ENCODE peak calls at places on chromosomes 16 and 17, in nine cellular contexts. W is thoracic aorta, H is esophagus squamous epithelium, M is A549, K is breast epithelium, R is HCT116, C is transverse colon, D is uterus, J is stomach. I is an unnamed sample.

GRCh38 chr16:58502217-58502921 is 2.4 kb downstream of the NDRG4 start:
- DNase-seq in W (no peak), H (no peak), M (no peak), K (peak), R (no peak), C (no peak), D (no peak), J (no peak), I (no peak)

GRCh38 chr17:8153550-8153956 is 1.3 kb upstream of the PER1 start:
- DNase-seq in W (peak), H (no peak), M (peak), K (no peak), R (no peak), C (peak), D (peak), J (peak), I (peak)

GRCh38 chr17:29059281-29059680 is 16.3 kb downstream of the PIPOX start:
- DNase-seq in W (no peak), H (no peak), M (peak), K (no peak), R (no peak), C (no peak), D (no peak), J (no peak), I (no peak)

GRCh38 chr16:86202760-86203426 is 303.9 kb downstream of the IRF8 start:
- DNase-seq in W (no peak), H (no peak), M (no peak), K (no peak), R (no peak), C (no peak), D (no peak), J (no peak), I (no peak)

GRCh38 chr16:66578596-66579531 is at the start of gene CMTM2:
- DNase-seq in W (no peak), H (no peak), M (no peak), K (no peak), R (no peak), C (no peak), D (no peak), J (no peak), I (no peak)

GRCh38 chr16:27355610-27356009 is 41.8 kb downstream of the IL4R start:
- DNase-seq in W (no peak), H (no peak), M (no peak), K (no peak), R (peak), C (peak), D (peak), J (peak), I (no peak)

GRCh38 chr17:73546770-73547345 is 97.4 kb downstream of the SDK2 start:
- DNase-seq in W (no peak), H (peak), M (peak), K (no peak), R (peak), C (peak), D (no peak), J (peak), I (no peak)

GRCh38 chr16:66130296-66130910 is 236.1 kb upstream of the CDH5 start:
- DNase-seq in W (no peak), H (no peak), M (no peak), K (no peak), R (no peak), C (no peak), D (no peak), J (no peak), I (no peak)

GRCh38 chr17:1909985-1910384 is 80.2 kb downstream of the RPA1 start:
- DNase-seq in W (no peak), H (no peak), M (no peak), K (no peak), R (no peak), C (no peak), D (no peak), J (no peak), I (no peak)

GRCh38 chr16:85395207-85395912 is 217.8 kb upstream of the GSE1 start:
- DNase-seq in W (peak), H (no peak), M (peak), K (no peak), R (peak), C (peak), D (peak), J (peak), I (no peak)

GRCh38 chr16:58459344-58460218 is 40.4 kb upstream of the NDRG4 start:
- DNase-seq in W (no peak), H (no peak), M (peak), K (no peak), R (peak), C (no peak), D (peak), J (no peak), I (no peak)

GRCh38 chr17:17108681-17109049 is 66.4 kb downstream of the MPRIP start:
- DNase-seq in W (no peak), H (no peak), M (no peak), K (peak), R (no peak), C (peak), D (no peak), J (peak), I (peak)

GRCh38 chr17:6239237-6239798 is 169.1 kb downstream of the WSCD1 start:
- DNase-seq in W (no peak), H (no peak), M (no peak), K (no peak), R (no peak), C (no peak), D (no peak), J (no peak), I (peak)

GRCh38 chr16:10031473-10031872 is 150.8 kb downstream of the GRIN2A start:
- DNase-seq in W (no peak), H (no peak), M (no peak), K (no peak), R (no peak), C (no peak), D (no peak), J (no peak), I (no peak)

GRCh38 chr17:60729854-60730253 is 52.2 kb downstream of the BCAS3 start:
- DNase-seq in W (no peak), H (no peak), M (no peak), K (no peak), R (no peak), C (peak), D (no peak), J (no peak), I (no peak)

GRCh38 chr16:67317853-67318252 is 8.7 kb downstream of the KCTD19 start:
- DNase-seq in W (no peak), H (no peak), M (no peak), K (no peak), R (no peak), C (no peak), D (no peak), J (no peak), I (no peak)

GRCh38 chr17:17710728-17711541 is 29.7 kb downstream of the RAI1 start:
- DNase-seq in W (peak), H (no peak), M (peak), K (peak), R (peak), C (peak), D (peak), J (peak), I (no peak)

GRCh38 chr16:27238016-27238587 is 30.5 kb downstream of the NSMCE1 start:
- DNase-seq in W (no peak), H (no peak), M (no peak), K (peak), R (no peak), C (peak), D (no peak), J (peak), I (no peak)

GRCh38 chr17:31696184-31696602 is 162.9 kb downstream of the COPRS start:
- DNase-seq in W (peak), H (no peak), M (no peak), K (peak), R (no peak), C (peak), D (peak), J (peak), I (peak)

GRCh38 chr16:74029122-74029805 is 267.4 kb upstream of the PSMD7 start:
- DNase-seq in W (no peak), H (no peak), M (no peak), K (no peak), R (no peak), C (peak), D (no peak), J (no peak), I (no peak)

GRCh38 chr17:66221343-66221742 is 7.9 kb downstream of the APOH start:
- DNase-seq in W (no peak), H (no peak), M (no peak), K (no peak), R (no peak), C (no peak), D (no peak), J (no peak), I (no peak)

GRCh38 chr16:4273858-4274291 is 1.1 kb upstream of the TFAP4 start:
- DNase-seq in W (no peak), H (no peak), M (peak), K (peak), R (peak), C (peak), D (peak), J (peak), I (no peak)

GRCh38 chr16:12260119-12260646 is 283.6 kb downstream of the SNX29 start:
- DNase-seq in W (no peak), H (no peak), M (no peak), K (no peak), R (no peak), C (no peak), D (no peak), J (no peak), I (no peak)

GRCh38 chr17:63477471-63478440 is 895 bp downstream of the ACE start:
- DNase-seq in W (no peak), H (no peak), M (no peak), K (no peak), R (no peak), C (peak), D (no peak), J (no peak), I (no peak)

GRCh38 chr17:43772877-43773648 is 5.7 kb downstream of the DUSP3 start:
- DNase-seq in W (peak), H (no peak), M (no peak), K (no peak), R (no peak), C (no peak), D (no peak), J (no peak), I (peak)

GRCh38 chr16:73086108-73086507 is 38.2 kb upstream of the ZFHX3 start:
- DNase-seq in W (no peak), H (no peak), M (no peak), K (no peak), R (no peak), C (no peak), D (no peak), J (no peak), I (no peak)

GRCh38 chr16:58243528-58244004 is 45.7 kb upstream of the CSNK2A2 start:
- DNase-seq in W (no peak), H (no peak), M (no peak), K (no peak), R (no peak), C (peak), D (no peak), J (no peak), I (no peak)

GRCh38 chr17:73647767-73648542 is 3.7 kb upstream of the SDK2 start:
- DNase-seq in W (no peak), H (no peak), M (no peak), K (no peak), R (no peak), C (no peak), D (no peak), J (peak), I (no peak)

GRCh38 chr16:66511615-66512500 is 38.1 kb downstream of the TK2 start:
- DNase-seq in W (no peak), H (no peak), M (peak), K (peak), R (peak), C (no peak), D (no peak), J (peak), I (no peak)

GRCh38 chr17:57522436-57523005 is 222.6 kb downstream of the CCDC182 start:
- DNase-seq in W (no peak), H (no peak), M (no peak), K (no peak), R (no peak), C (no peak), D (no peak), J (no peak), I (no peak)
- H3K27ac ChIP-seq in W (no peak), H (no peak), M (peak), K (no peak), R (peak), C (no peak), D (no peak), J (no peak), I (no peak)

DNA sequence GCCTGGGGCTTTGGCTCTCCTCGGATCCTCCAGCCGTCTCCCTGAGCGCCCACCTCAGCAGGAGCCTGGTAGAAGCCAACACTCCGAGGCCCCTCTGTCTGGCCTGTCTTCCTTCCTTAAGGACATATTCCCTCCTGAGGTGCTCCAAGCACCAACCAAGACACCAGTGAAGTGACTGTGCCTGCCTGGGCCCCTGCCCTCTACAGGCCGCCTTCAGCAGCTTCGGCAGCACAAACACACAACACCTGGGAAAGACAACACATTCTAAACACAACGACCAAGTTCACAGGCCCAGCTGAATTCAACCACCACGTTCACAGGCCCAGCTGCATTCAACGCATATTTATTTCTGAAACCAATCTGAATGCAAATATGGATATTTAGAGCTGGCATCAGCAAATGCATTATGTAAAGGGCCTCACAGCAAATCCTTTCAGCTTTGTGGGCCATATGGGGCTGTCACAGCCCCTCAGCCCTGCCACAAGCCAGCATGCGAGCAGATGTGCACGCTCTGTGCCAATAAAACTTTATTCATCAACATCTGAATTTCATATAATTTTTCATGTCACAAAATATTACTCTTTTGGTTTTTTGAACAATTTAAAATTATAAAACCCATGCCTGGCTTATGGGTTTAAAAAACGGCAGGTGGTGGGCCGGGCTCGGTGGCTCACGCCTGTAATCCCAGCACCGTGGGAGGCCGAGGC is 12.2 kb downstream of the GALNS start:
- DNase-seq in W (no peak), H (no peak), M (no peak), K (no peak), R (no peak), C (no peak), D (no peak), J (no peak), I (no peak)
- H3K27ac ChIP-seq in W (no peak), H (no peak), M (no peak), K (peak), R (no peak), C (no peak), D (no peak), J (no peak), I (no peak)

GRCh38 chr17:15453782-15454181 is 13.6 kb downstream of the CDRT4 start:
- DNase-seq in W (no peak), H (no peak), M (no peak), K (no peak), R (no peak), C (no peak), D (no peak), J (no peak), I (no peak)
- H3K27ac ChIP-seq in W (no peak), H (peak), M (no peak), K (peak), R (no peak), C (no peak), D (no peak), J (no peak), I (peak)

GRCh38 chr17:81968396-81968745 is 7.4 kb upstream of the NOTUM start:
- DNase-seq in W (no peak), H (no peak), M (no peak), K (no peak), R (no peak), C (no peak), D (no peak), J (no peak), I (no peak)
- H3K27ac ChIP-seq in W (no peak), H (peak), M (peak), K (no peak), R (peak), C (no peak), D (no peak), J (no peak), I (no peak)

GRCh38 chr16:22787456-22788189 is 26.3 kb upstream of the HS3ST2 start:
- DNase-seq in W (no peak), H (no peak), M (no peak), K (no peak), R (no peak), C (peak), D (no peak), J (no peak), I (no peak)

GRCh38 chr16:22789281-22789945 is 24.5 kb upstream of the HS3ST2 start:
- DNase-seq in W (no peak), H (no peak), M (no peak), K (no peak), R (no peak), C (no peak), D (no peak), J (no peak), I (no peak)

GRCh38 chr16:22786691-22787090 is 27.3 kb upstream of the HS3ST2 start:
- DNase-seq in W (no peak), H (no peak), M (no peak), K (no peak), R (no peak), C (no peak), D (no peak), J (no peak), I (no peak)

GRCh38 chr16:22786284-22786683 is 27.7 kb upstream of the HS3ST2 start:
- DNase-seq in W (no peak), H (no peak), M (no peak), K (no peak), R (no peak), C (no peak), D (no peak), J (no peak), I (no peak)

DNA sequence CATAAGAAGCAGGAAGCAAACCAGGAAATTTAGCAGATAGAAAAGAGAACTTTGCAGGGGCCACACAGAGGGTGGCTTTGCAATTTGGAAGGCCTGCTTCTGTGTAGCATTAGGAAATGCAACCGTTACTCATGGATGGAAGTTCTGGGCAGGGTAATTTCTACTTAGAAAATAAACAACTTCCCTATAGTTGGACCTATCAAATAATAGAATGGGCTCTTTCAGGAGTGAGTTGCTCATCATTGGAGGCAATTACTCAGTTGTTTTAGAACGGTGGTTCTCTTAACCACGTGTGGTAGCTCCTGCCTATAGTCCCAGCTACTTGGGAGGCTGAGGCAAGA is 25.8 kb upstream of the HS3ST2 start:
- DNase-seq in W (no peak), H (no peak), M (no peak), K (no peak), R (no peak), C (no peak), D (no peak), J (no peak), I (no peak)
- H3K27ac ChIP-seq in W (peak), H (no peak), M (no peak), K (no peak), R (no peak), C (no peak), D (no peak), J (no peak), I (no peak)

GRCh38 chr16:75318737-75319136 is 67.3 kb upstream of the BCAR1 start:
- DNase-seq in W (no peak), H (no peak), M (no peak), K (no peak), R (no peak), C (no peak), D (no peak), J (no peak), I (no peak)
- H3K27ac ChIP-seq in W (no peak), H (no peak), M (no peak), K (no peak), R (no peak), C (no peak), D (no peak), J (no peak), I (no peak)

DNA sequence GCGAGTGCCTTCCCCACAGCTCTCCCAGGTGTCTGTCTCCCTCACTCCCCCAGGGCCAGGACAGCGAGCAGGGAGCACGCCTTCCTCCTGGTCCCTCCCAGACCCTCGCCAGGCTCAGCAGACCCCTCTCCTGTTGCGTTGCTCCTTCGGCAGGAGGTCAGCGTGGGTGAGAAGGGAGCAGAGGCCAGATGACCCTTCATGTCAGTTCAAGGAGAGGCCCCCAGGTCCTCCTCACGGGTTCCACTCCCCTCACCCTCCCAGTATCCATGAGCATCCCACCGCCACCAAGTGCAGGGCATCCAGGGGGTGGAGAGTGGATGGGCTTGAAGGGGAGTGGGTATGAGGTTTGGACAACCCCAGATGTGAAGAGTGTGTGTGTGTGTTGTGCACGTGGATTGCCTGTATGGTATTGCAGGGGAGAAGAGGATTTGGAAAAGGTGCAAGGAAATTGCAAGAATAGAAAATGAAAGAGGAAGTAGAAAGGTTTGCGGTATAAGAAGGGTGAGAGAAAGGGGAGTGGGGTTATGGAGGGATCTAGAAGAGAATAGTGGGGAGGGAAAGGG is 17.7 kb downstream of the SGCA start:
- DNase-seq in W (no peak), H (no peak), M (no peak), K (no peak), R (no peak), C (no peak), D (no peak), J (no peak), I (no peak)
- H3K27ac ChIP-seq in W (peak), H (peak), M (peak), K (peak), R (no peak), C (peak), D (peak), J (no peak), I (no peak)

DNA sequence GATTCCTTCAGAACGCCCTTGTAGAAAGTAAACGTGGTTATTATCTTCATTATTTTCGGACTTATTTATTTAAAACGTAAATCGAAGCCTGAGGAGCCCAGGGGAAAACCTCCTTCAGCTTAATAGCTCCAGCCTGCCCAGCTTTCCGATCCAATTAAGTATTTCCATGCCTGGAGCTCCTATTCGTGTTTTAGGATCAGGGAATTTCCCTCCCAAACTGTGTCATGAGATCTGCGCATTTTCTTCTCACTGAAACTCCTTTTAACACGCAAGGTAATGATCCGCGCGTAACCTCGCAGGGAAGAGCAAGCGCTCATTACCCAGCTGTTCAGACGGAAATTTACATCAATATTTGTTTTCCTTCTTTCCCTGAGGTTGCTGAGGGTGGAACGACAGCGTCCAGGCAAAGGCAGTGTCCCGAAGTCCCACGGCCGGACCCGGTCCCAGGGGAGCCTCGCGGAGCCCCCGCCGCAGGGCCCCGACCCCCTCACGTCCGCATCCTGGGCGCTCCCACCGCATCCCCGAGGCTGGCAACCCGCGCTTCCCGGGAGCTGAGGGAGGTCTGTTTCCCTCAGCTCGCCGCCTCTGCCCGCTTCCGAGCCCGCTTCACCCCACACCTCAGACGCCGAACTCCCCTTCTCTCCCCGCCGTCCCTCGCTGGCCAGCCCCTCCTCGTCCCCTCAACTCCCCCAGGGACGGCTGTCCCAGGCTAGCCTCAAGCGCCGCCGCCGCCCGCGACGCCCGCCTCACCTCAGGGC is 452 bp downstream of the ABCA5 start:
- DNase-seq in W (peak), H (no peak), M (no peak), K (no peak), R (no peak), C (no peak), D (no peak), J (peak), I (no peak)
- H3K27ac ChIP-seq in W (peak), H (peak), M (peak), K (peak), R (peak), C (peak), D (peak), J (peak), I (peak)